ENCODE peak calls at places on chromosomes 6 and 20, in seven cellular contexts. Q is CD8-positive, alpha-beta T cell; W is IMR-90; K is mammary epithelial cell; O is transverse colon; C is GM12865; N is fibroblast of pulmonary artery. L is an unnamed sample.

GRCh38 chr6:14038636-14039035 is 78.9 kb upstream of the CD83 start:
- DNase-seq in O (no peak), N (no peak), K (no peak), Q (no peak), W (peak), C (no peak), L (no peak)

GRCh38 chr6:156657311-156657710 is 119.9 kb upstream of the ARID1B start:
- DNase-seq in N (no peak), C (no peak), W (no peak), Q (no peak), O (no peak), K (no peak), L (no peak)

GRCh38 chr6:126876446-126876845 is 242.0 kb upstream of the RSPO3 start:
- DNase-seq in C (no peak), W (no peak), O (no peak), K (peak), Q (no peak), N (no peak), L (peak)

GRCh38 chr6:169701218-169701952 is 444 bp downstream of the WDR27 start:
- DNase-seq in C (no peak), K (no peak), N (no peak), Q (no peak), W (no peak), O (peak), L (no peak)

GRCh38 chr6:125631165-125631564 is 118.3 kb upstream of the HEY2 start:
- DNase-seq in O (no peak), K (no peak), W (no peak), Q (no peak), C (no peak), N (no peak), L (no peak)

GRCh38 chr20:707711-708110 is 32.1 kb upstream of the SCRT2 start:
- DNase-seq in O (no peak), K (no peak), C (no peak), Q (no peak), W (no peak), N (no peak), L (no peak)

GRCh38 chr6:107543088-107543487 is 53.2 kb downstream of the SOBP start:
- DNase-seq in N (no peak), O (no peak), K (no peak), Q (no peak), C (no peak), W (no peak), L (no peak)

GRCh38 chr6:16196260-16196914 is 42.0 kb upstream of the GMPR start:
- DNase-seq in Q (no peak), N (no peak), W (no peak), C (no peak), O (no peak), K (no peak), L (no peak)

GRCh38 chr6:90285611-90286381 is 10.8 kb downstream of the BACH2 start:
- DNase-seq in K (peak), Q (peak), N (peak), C (peak), O (peak), W (peak), L (peak)

GRCh38 chr20:58877374-58878360 is 25.2 kb downstream of the GNAS start:
- DNase-seq in W (no peak), Q (no peak), K (no peak), O (no peak), C (no peak), N (no peak), L (no peak)

GRCh38 chr6:22658183-22658582 is 88.8 kb downstream of the HDGFL1 start:
- DNase-seq in K (no peak), C (no peak), O (no peak), Q (no peak), N (no peak), W (no peak), L (no peak)

GRCh38 chr20:1474817-1475603 is 8.4 kb upstream of the NSFL1C start:
- DNase-seq in C (no peak), Q (no peak), O (no peak), K (peak), W (no peak), N (no peak), L (peak)

GRCh38 chr6:12148317-12148801 is 136.2 kb downstream of the HIVEP1 start:
- DNase-seq in O (no peak), N (peak), W (peak), Q (no peak), K (peak), C (no peak), L (no peak)

GRCh38 chr6:6519028-6519427 is 69.5 kb upstream of the LY86 start:
- DNase-seq in W (no peak), Q (no peak), O (no peak), N (no peak), K (no peak), C (no peak), L (no peak)

GRCh38 chr20:16013631-16014030 is 559.6 kb downstream of the KIF16B start:
- DNase-seq in K (no peak), O (no peak), N (no peak), W (no peak), C (no peak), Q (no peak), L (no peak)

GRCh38 chr20:16036331-16036730 is 536.9 kb downstream of the KIF16B start:
- DNase-seq in Q (no peak), K (no peak), O (no peak), C (no peak), N (no peak), W (no peak), L (no peak)

GRCh38 chr6:137076277-137077068 is 31.7 kb upstream of the IL20RA start:
- DNase-seq in N (peak), Q (peak), C (peak), K (peak), W (peak), O (peak), L (peak)

GRCh38 chr6:77463881-77464867 is 883 bp upstream of the HTR1B start:
- DNase-seq in Q (no peak), N (no peak), W (no peak), C (no peak), O (no peak), K (no peak), L (no peak)

GRCh38 chr20:63208346-63208924 is 7.5 kb downstream of the YTHDF1 start:
- DNase-seq in Q (no peak), W (no peak), N (no peak), C (no peak), O (no peak), K (no peak), L (no peak)

GRCh38 chr6:53432318-53433161 is 83.8 kb upstream of the ELOVL5 start:
- DNase-seq in C (no peak), N (peak), Q (no peak), O (no peak), W (peak), K (peak), L (no peak)

GRCh38 chr6:156884306-156884705 is 107.1 kb downstream of the ARID1B start:
- DNase-seq in Q (no peak), W (no peak), N (no peak), K (no peak), O (no peak), C (no peak), L (peak)

GRCh38 chr20:59025511-59025910 is 6.3 kb downstream of the TUBB1 start:
- DNase-seq in C (no peak), N (no peak), K (no peak), O (no peak), Q (no peak), W (no peak), L (no peak)

GRCh38 chr20:51460163-51460562 is 82.4 kb downstream of the NFATC2 start:
- DNase-seq in K (no peak), N (no peak), W (no peak), Q (no peak), O (no peak), C (no peak), L (no peak)
- H3K4me3 ChIP-seq in K (no peak), N (no peak), W (no peak), Q (no peak), O (no peak), C (no peak), L (no peak)

GRCh38 chr20:57693670-57694329 is 16.0 kb downstream of the PMEPA1 start:
- DNase-seq in C (no peak), O (no peak), K (no peak), W (no peak), N (no peak), Q (no peak), L (no peak)

GRCh38 chr20:57694481-57694880 is 15.3 kb downstream of the PMEPA1 start:
- DNase-seq in K (no peak), Q (no peak), N (no peak), O (no peak), W (no peak), C (no peak), L (no peak)

GRCh38 chr20:57695940-57696339 is 13.9 kb downstream of the PMEPA1 start:
- DNase-seq in Q (no peak), K (no peak), C (no peak), N (no peak), W (no peak), O (no peak), L (no peak)

GRCh38 chr20:57696401-57696961 is 13.3 kb downstream of the PMEPA1 start:
- DNase-seq in N (no peak), C (no peak), Q (no peak), K (no peak), O (no peak), W (no peak), L (no peak)

GRCh38 chr20:57695012-57695411 is 14.8 kb downstream of the PMEPA1 start:
- DNase-seq in Q (no peak), N (no peak), K (peak), W (no peak), O (no peak), C (no peak), L (no peak)
- H3K4me3 ChIP-seq in Q (no peak), N (no peak), K (no peak), W (no peak), O (no peak), C (no peak), L (no peak)

GRCh38 chr20:45867811-45868176 is 10.4 kb downstream of the ZSWIM3 start:
- DNase-seq in O (no peak), Q (no peak), C (no peak), W (peak), K (peak), N (peak), L (no peak)
- H3K4me3 ChIP-seq in O (no peak), Q (no peak), C (no peak), W (no peak), K (no peak), N (no peak), L (no peak)

DNA sequence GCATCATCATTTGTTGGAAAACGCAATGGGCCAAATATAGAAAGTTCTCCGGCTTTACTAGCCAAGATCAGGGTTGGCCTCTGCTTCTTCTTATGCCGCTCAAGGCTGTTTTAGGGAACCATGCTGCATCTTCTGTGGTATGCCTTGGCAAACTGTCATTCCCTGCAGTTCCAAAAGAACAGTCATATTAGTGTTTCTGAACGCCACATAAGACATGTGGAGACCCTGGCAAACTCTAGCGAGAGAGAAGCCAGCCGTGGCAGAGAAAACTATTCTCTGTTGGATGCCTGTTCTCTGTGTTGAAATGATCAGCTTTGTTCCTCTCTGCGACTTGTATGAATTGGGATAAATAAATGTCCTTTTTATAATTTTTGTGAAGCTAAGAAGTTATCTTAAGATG is 10.9 kb downstream of the ACTR5 start:
- DNase-seq in Q (no peak), N (no peak), O (no peak), W (no peak), K (no peak), C (no peak), L (no peak)
- H3K4me3 ChIP-seq in Q (no peak), N (no peak), O (no peak), W (no peak), K (no peak), C (no peak), L (no peak)